ENCODE peak calls at places on chromosomes 3 and 15, in six cellular contexts. B is HEK293T, V is WTC11, S is K562, R is GM12878, A is HepG2. W is an unnamed sample.

GRCh38 chr3:46096781-46097180 is 69.5 kb upstream of the XCR1 start:
- DNase-seq in B (no peak), V (no peak), S (no peak), R (no peak), A (no peak), W (no peak)

GRCh38 chr15:100438570-100438969 is 90.2 kb downstream of the CERS3 start:
- DNase-seq in B (no peak), V (no peak), S (no peak), R (peak), A (no peak), W (no peak)

GRCh38 chr3:124964432-124964831 is 29.9 kb upstream of the MUC13 start:
- DNase-seq in B (no peak), V (no peak), S (no peak), R (no peak), A (peak), W (no peak)

GRCh38 chr15:79035814-79036213 is 54.8 kb downstream of the RASGRF1 start:
- DNase-seq in B (no peak), V (no peak), S (no peak), R (no peak), A (no peak), W (no peak)

GRCh38 chr15:47027322-47027946 is 689.9 kb upstream of the SEMA6D start:
- DNase-seq in B (no peak), V (no peak), S (no peak), R (no peak), A (no peak), W (no peak)

GRCh38 chr3:39121626-39122025 is 14.1 kb downstream of the TTC21A start:
- DNase-seq in B (no peak), V (no peak), S (no peak), R (no peak), A (no peak), W (no peak)

GRCh38 chr15:55526559-55527036 is 18.6 kb upstream of the DNAAF4 start:
- DNase-seq in B (peak), V (no peak), S (peak), R (no peak), A (peak), W (peak)

GRCh38 chr3:183394150-183394549 is 34.3 kb downstream of the MCF2L2 start:
- DNase-seq in B (no peak), V (no peak), S (no peak), R (no peak), A (no peak), W (no peak)

GRCh38 chr15:33623010-33623409 is 312.2 kb downstream of the RYR3 start:
- DNase-seq in B (no peak), V (peak), S (no peak), R (no peak), A (no peak), W (no peak)

GRCh38 chr3:180421221-180421620 is 180.7 kb upstream of the TTC14 start:
- DNase-seq in B (no peak), V (no peak), S (no peak), R (no peak), A (no peak), W (no peak)

GRCh38 chr15:59762558-59762957 is 73.4 kb upstream of the BNIP2 start:
- DNase-seq in B (no peak), V (peak), S (no peak), R (no peak), A (no peak), W (no peak)

GRCh38 chr3:15665510-15666150 is 64.1 kb downstream of the BTD start:
- DNase-seq in B (no peak), V (no peak), S (no peak), R (no peak), A (no peak), W (no peak)
- TF ChIP-seq SP1 in B (no peak), V (no peak), S (no peak), R (no peak), A (no peak), W (no peak)

GRCh38 chr3:127072971-127073851 is 90.3 kb downstream of the PLXNA1 start:
- DNase-seq in B (no peak), V (no peak), S (no peak), R (no peak), A (no peak), W (no peak)
- TF ChIP-seq SP1 in B (no peak), V (no peak), S (no peak), R (no peak), A (no peak), W (no peak)

GRCh38 chr15:29222129-29222853 is 47.3 kb downstream of the NSMCE3 start:
- DNase-seq in B (no peak), V (no peak), S (no peak), R (no peak), A (no peak), W (no peak)

GRCh38 chr15:29220852-29221251 is 48.8 kb downstream of the NSMCE3 start:
- DNase-seq in B (no peak), V (no peak), S (no peak), R (no peak), A (no peak), W (no peak)

GRCh38 chr15:29223640-29224039 is 46.0 kb downstream of the NSMCE3 start:
- DNase-seq in B (no peak), V (no peak), S (no peak), R (no peak), A (no peak), W (no peak)

GRCh38 chr15:29225534-29226224 is 43.9 kb downstream of the NSMCE3 start:
- DNase-seq in B (no peak), V (no peak), S (no peak), R (no peak), A (no peak), W (no peak)

GRCh38 chr15:29226431-29227216 is 43.0 kb downstream of the NSMCE3 start:
- DNase-seq in B (no peak), V (no peak), S (no peak), R (no peak), A (no peak), W (no peak)
- TF ChIP-seq SP1 in B (no peak), V (no peak), S (no peak), R (no peak), A (no peak), W (no peak)

GRCh38 chr15:37099321-37100108 is 834 bp downstream of the MEIS2 start:
- DNase-seq in B (no peak), V (no peak), S (peak), R (no peak), A (peak), W (peak)
- TF ChIP-seq SP1 in B (no peak), V (no peak), S (no peak), R (no peak), A (no peak), W (no peak)

DNA sequence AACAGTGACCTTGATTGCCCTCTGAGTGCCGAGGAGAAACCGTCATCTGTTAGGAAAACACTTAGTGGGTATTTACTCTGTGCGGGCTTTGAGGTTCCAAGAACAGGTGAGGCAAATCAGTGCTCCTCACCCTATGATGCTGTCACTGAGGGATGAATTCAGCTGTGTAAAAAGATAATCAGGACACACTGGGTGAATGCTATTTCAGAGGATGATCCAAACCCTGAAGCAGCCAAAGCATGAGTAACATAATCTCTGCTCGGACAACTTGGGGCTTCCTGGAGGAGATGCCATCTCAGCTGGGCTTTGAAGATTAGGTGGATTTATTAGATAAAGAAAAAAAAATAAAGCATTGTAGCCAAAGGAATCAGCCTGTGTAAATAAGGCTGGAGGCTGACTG is 10.5 kb upstream of the GADL1 start:
- DNase-seq in B (no peak), V (no peak), S (no peak), R (no peak), A (no peak), W (no peak)
- TF ChIP-seq SP1 in B (no peak), V (no peak), S (no peak), R (no peak), A (no peak), W (no peak)

DNA sequence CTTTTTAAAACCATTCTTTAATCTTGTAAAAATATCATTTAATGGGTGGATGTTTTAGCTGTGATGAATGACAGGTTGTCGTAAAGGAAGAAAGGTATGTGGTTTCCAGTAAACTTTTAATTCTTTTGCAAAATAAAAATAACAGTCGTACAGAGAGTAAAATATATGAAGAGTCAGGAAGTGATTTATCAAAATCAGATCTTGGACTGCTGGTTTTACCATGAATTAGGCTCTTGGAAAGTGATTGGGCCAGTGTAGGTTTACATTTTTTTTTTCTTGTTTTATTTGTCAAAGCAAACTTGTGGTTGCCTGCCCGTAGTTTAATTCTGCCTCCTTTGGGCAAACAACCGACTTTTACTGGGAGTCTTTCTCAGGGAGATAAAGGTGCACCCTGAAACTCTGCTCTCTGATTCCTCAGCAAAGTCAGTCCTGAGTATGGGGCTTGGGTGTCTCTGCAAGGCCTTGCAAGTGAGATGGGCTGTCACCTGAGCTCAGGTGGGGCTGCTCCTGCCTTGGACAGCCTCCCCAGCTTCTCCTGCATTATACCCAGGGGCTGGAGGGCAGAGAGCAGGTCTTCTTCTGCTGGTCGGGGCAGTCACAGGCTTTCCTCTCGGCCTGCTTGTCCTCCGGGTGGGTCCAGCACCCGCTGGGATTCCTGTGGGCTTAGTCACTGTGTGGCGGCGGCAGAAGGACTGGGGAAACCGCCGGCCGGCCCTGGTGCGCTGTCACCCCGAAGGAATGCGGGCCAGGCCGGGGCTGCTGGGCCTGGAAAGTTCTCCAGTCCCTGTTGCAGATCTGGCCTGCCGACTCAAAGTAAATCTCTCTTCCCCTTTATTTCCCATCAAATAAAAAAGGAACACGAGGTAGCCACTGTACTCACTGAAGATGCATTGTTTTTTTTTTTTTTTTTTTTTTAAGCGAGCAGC is 79.0 kb downstream of the IGF1R start:
- DNase-seq in B (peak), V (peak), S (no peak), R (no peak), A (peak), W (peak)
- TF ChIP-seq SP1 in B (no peak), V (no peak), S (no peak), R (no peak), A (no peak), W (peak)

GRCh38 chr3:137047240-137047639 is 89.5 kb downstream of the IL20RB start:
- DNase-seq in B (no peak), V (no peak), S (no peak), R (no peak), A (no peak), W (no peak)
- TF ChIP-seq SP1 in B (no peak), V (no peak), S (no peak), R (no peak), A (no peak), W (no peak)

GRCh38 chr15:31389576-31389975 is 62.9 kb downstream of the KLF13 start:
- DNase-seq in B (no peak), V (no peak), S (peak), R (no peak), A (no peak), W (no peak)

GRCh38 chr15:31384568-31384967 is 57.9 kb downstream of the KLF13 start:
- DNase-seq in B (no peak), V (no peak), S (no peak), R (no peak), A (no peak), W (no peak)

GRCh38 chr15:31390029-31390428 is 63.4 kb downstream of the KLF13 start:
- DNase-seq in B (no peak), V (no peak), S (peak), R (no peak), A (no peak), W (no peak)

GRCh38 chr15:31387101-31387482 is 60.5 kb downstream of the KLF13 start:
- DNase-seq in B (no peak), V (no peak), S (no peak), R (no peak), A (no peak), W (no peak)

GRCh38 chr15:31387483-31388118 is 61.0 kb downstream of the KLF13 start:
- DNase-seq in B (no peak), V (no peak), S (no peak), R (no peak), A (no peak), W (no peak)
- TF ChIP-seq SP1 in B (no peak), V (no peak), S (no peak), R (no peak), A (no peak), W (no peak)

W was measured in HCT116.